ENCODE peak calls at places on chromosomes 12 and 14, in ten cellular contexts. R, K, M, W, Z, H, D, L, B and O are unnamed samples.

GRCh38 chr14:47626151-47627035 is 49.0 kb downstream of the MDGA2 start:
- DNase-seq in R (no peak), K (no peak), M (no peak), W (peak; percentile 47), Z (no peak), H (no peak), D (no peak), L (no peak), B (no peak), O (no peak)

GRCh38 chr14:53462931-53463778 is 310.0 kb upstream of the DDHD1 start:
- DNase-seq in R (peak; percentile 77), K (peak; percentile 56), M (no peak), W (no peak), Z (no peak), H (no peak), D (no peak), L (no peak), B (no peak), O (no peak)

GRCh38 chr12:32005496-32006125 is 46.4 kb downstream of the RESF1 start:
- DNase-seq in R (no peak), K (no peak), M (no peak), W (no peak), Z (peak; percentile 65), H (no peak), D (peak; percentile 53), L (no peak), B (peak; percentile 25), O (no peak)

GRCh38 chr14:52272375-52272774 is 4.9 kb downstream of the PTGDR start:
- DNase-seq in R (no peak), K (peak; percentile 70), M (no peak), W (no peak), Z (no peak), H (peak; percentile 14), D (peak; percentile 61), L (no peak), B (no peak), O (no peak)

GRCh38 chr12:64193045-64193444 is 29.1 kb downstream of the KICS2 start:
- DNase-seq in R (no peak), K (no peak), M (no peak), W (no peak), Z (no peak), H (no peak), D (no peak), L (no peak), B (no peak), O (no peak)

GRCh38 chr12:57087689-57088441 is 1.0 kb upstream of the NAB2 start:
- DNase-seq in R (peak; percentile 97), K (peak; percentile 92), M (no peak), W (peak; percentile 80), Z (peak; percentile 88), H (peak; percentile 93), D (peak; percentile 98), L (peak; percentile 80), B (peak; percentile 95), O (peak; percentile 53)

GRCh38 chr14:24849471-24849870 is 200.5 kb downstream of the STXBP6 start:
- DNase-seq in R (no peak), K (no peak), M (no peak), W (no peak), Z (no peak), H (no peak), D (no peak), L (no peak), B (no peak), O (no peak)

GRCh38 chr12:94147991-94148840 is at the start of gene PLXNC1:
- DNase-seq in R (peak; percentile 82), K (peak; percentile 75), M (no peak), W (no peak), Z (no peak), H (peak; percentile 24), D (peak; percentile 78), L (peak; percentile 57), B (peak; percentile 68), O (peak; percentile 25)

GRCh38 chr14:31926123-31926522 is 151.0 kb upstream of the ARHGAP5 start:
- DNase-seq in R (no peak), K (peak; percentile 79), M (no peak), W (peak; percentile 37), Z (peak; percentile 60), H (no peak), D (peak; percentile 60), L (no peak), B (no peak), O (no peak)

GRCh38 chr14:57634335-57634734 is 140.7 kb upstream of the CCDC198 start:
- DNase-seq in R (no peak), K (peak; percentile 19), M (no peak), W (no peak), Z (no peak), H (no peak), D (no peak), L (no peak), B (no peak), O (no peak)

DNA sequence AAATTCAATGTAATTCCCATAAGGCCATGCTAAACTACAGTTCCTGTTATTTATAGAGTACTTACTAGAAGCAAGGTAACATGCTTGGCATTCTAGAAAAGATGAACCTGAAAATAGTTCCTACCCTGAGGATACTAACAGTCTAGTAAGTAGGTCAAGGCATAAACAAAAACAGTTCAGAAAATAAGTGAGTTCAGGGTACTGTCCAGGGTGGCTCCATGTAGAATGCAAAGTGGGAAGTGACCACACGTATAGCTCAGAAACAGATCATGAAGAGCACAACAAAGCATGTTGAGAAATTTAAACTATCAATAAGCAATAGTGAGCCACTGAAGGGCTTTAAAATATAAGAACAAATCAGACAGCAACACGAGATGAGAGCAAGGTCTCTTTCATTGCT is 2.3 kb downstream of the TMED10 start:
- DNase-seq in R (no peak), K (no peak), M (no peak), W (no peak), Z (no peak), H (no peak), D (no peak), L (no peak), B (no peak), O (no peak)
- H3K4me3 ChIP-seq in R (no peak overlapping the region), K (no peak overlapping the region), M (no peak overlapping the region), W (peak overlapping the region; percentile 80), Z (no peak overlapping the region), H (peak overlapping the region; percentile 34), D (no peak overlapping the region), L (no peak overlapping the region), B (no peak overlapping the region), O (no peak overlapping the region)

DNA sequence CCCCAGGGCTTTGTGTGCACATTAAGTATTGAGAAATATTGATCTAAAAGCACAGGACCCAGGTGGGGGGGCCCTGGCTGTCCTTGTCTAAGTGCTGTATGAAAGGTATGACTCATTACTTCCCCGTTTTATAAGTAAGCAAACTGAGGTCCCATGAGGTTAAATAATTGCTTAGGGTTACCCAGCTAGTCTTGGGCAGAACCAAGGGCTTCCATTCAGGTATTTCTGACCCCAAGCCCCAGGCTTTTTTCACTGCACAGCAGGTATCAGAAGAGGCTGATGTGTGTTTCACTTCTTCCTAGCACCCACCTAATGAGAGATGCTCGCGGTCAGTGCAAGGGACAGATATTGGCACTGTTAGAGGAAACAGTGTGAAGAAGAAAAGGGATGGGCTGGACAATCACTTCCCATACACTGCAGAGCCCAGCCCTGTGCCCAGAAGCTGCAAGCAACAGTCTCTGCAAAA is 4.7 kb upstream of the TC2N start:
- DNase-seq in R (peak; percentile 76), K (no peak), M (no peak), W (peak; percentile 43), Z (peak; percentile 19), H (no peak), D (no peak), L (no peak), B (no peak), O (no peak)
- H3K27ac ChIP-seq in R (peak overlapping the region; percentile 86), K (no peak overlapping the region), M (no peak overlapping the region), W (peak overlapping the region; percentile 29), Z (no peak overlapping the region), H (no peak overlapping the region), D (no peak overlapping the region), L (no peak overlapping the region), B (no peak overlapping the region), O (peak overlapping the region; percentile 70)

DNA sequence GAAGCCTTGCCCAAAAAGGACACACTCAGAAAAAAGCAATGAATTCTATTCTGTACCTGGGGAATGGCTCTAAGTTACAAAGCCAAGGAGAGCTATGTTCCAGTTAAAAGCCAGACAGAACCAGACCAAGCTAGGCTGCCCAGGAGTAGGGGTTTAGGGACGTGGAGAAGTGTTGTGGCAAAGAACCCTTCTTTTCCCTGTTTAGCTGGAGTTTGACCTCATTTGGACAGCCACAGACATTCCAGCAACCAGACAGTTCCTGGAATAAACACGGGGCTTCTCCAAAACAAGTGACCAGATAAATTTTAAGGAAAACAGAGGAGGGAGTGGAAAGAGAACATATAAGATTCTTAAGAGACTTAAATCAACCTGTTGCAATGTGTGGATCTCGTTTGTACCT is 62.3 kb downstream of the GCH1 start:
- DNase-seq in R (no peak), K (no peak), M (no peak), W (no peak), Z (no peak), H (no peak), D (peak; percentile 31), L (no peak), B (no peak), O (no peak)
- TF ChIP-seq CTCF in R (no peak), K (no peak), M (no peak), W (no peak), Z (no peak), H (no peak), D (no peak), L (no peak), B (no peak), O (no peak)

GRCh38 chr12:9810721-9811120 is 16.6 kb upstream of the KLRF1 start:
- DNase-seq in R (no peak), K (no peak), M (no peak), W (no peak), Z (no peak), H (no peak), D (no peak), L (no peak), B (no peak), O (no peak)

GRCh38 chr12:9808531-9808930 is 18.8 kb upstream of the KLRF1 start:
- DNase-seq in R (no peak), K (no peak), M (no peak), W (peak; percentile 9), Z (no peak), H (no peak), D (no peak), L (no peak), B (no peak), O (no peak)

GRCh38 chr12:9811651-9812050 is 15.6 kb upstream of the KLRF1 start:
- DNase-seq in R (no peak), K (no peak), M (no peak), W (no peak), Z (no peak), H (no peak), D (no peak), L (no peak), B (no peak), O (no peak)

DNA sequence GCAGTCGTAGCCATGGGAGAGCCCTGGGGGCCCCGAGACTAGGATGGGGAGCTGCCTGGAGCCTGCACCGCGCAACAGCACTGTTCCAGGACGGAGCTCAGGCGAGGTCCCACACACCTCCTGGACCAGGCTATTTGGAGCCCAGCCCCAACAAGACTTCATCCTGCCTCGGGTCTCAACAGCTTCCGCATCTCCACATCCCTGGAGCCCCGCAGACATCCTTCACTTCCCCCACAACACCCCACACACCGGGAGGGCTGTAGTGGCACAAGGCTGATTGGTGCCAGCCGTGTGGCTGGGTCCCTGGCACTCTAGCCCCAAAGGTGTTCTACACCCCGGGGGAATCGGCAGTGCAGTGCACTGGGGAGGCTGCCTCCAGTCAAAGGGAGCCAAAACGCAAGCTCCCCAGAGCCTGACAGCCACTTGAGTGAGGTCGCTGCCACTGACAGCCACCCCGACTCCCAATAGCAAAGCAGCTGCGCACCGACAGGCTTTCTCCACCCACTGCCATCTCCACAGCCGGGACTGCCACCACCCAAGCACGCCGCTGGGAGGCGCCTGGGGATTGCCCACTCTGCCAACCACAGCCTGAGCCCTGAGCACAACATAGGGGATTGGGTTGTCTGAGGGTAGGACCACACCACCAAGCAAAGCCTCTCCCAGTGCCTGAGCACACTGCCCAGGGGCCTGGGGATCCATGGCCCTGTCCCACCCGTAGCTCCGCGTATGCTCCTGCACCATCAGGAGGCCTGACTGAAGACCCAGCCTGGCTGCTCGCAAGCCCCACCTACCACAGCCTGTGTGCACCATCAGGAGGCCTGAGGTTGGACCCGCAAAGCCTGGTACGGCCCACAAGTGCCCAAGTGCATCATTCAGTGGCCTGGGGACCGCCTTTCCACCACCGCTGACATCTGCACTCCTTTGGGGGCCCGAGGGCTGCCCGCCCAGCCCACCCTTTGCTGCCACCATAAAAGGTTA is 13.2 kb upstream of the KLRF1 start:
- DNase-seq in R (peak; percentile 91), K (peak; percentile 85), M (no peak), W (peak; percentile 35), Z (peak; percentile 74), H (peak; percentile 55), D (peak; percentile 73), L (peak; percentile 65), B (peak; percentile 39), O (peak; percentile 31)
- H3K4me3 ChIP-seq in R (peak overlapping the region; percentile 39), K (peak overlapping the region; percentile 58), M (peak overlapping the region; percentile 50), W (peak overlapping the region; percentile 33), Z (peak overlapping the region; percentile 3), H (peak overlapping the region; percentile 39), D (no peak overlapping the region), L (no peak overlapping the region), B (no peak overlapping the region), O (peak overlapping the region; percentile 23)